ENCODE peak calls at places on chromosomes 16 and 17, in nine cellular contexts. One of them, this sample, is unnamed.

GRCh38 chr16:55326261-55326802 is 2.3 kb downstream of the IRX6 start:
- DNase-seq in cardiac fibroblast: no peak
- DNase-seq in heart right ventricle: no peak
- DNase-seq in NCI-H1436: no peak
- DNase-seq in NCI-H1092: no peak
- DNase-seq in HL-60: no peak
- DNase-seq in GDM1: no peak
- DNase-seq in stimulated activated CD8-positive, alpha-beta memory T cell treated with anti-CD3 and anti-CD28 coated beads, Interleukin-2, amount 100 ng/mL, for 1 hour: no peak
- DNase-seq in neural crest cell: no peak
- DNase-seq in this sample: no peak

GRCh38 chr16:48504216-48504615 is 105.8 kb downstream of the N4BP1 start:
- DNase-seq in cardiac fibroblast: no peak
- DNase-seq in heart right ventricle: no peak
- DNase-seq in NCI-H1436: no peak
- DNase-seq in NCI-H1092: no peak
- DNase-seq in HL-60: no peak
- DNase-seq in GDM1: no peak
- DNase-seq in stimulated activated CD8-positive, alpha-beta memory T cell treated with anti-CD3 and anti-CD28 coated beads, Interleukin-2, amount 100 ng/mL, for 1 hour: no peak
- DNase-seq in neural crest cell: no peak
- DNase-seq in this sample: no peak

GRCh38 chr17:61015966-61016365 is 338.3 kb downstream of the BCAS3 start:
- DNase-seq in cardiac fibroblast: no peak
- DNase-seq in heart right ventricle: no peak
- DNase-seq in NCI-H1436: no peak
- DNase-seq in NCI-H1092: no peak
- DNase-seq in HL-60: no peak
- DNase-seq in GDM1: no peak
- DNase-seq in stimulated activated CD8-positive, alpha-beta memory T cell treated with anti-CD3 and anti-CD28 coated beads, Interleukin-2, amount 100 ng/mL, for 1 hour: no peak
- DNase-seq in neural crest cell: no peak
- DNase-seq in this sample: no peak

GRCh38 chr17:44872131-44872768 is 24.6 kb downstream of the HIGD1B start:
- DNase-seq in cardiac fibroblast: peak; percentile 39
- DNase-seq in heart right ventricle: peak; percentile 44
- DNase-seq in NCI-H1436: no peak
- DNase-seq in NCI-H1092: peak; percentile 64
- DNase-seq in HL-60: no peak
- DNase-seq in GDM1: no peak
- DNase-seq in stimulated activated CD8-positive, alpha-beta memory T cell treated with anti-CD3 and anti-CD28 coated beads, Interleukin-2, amount 100 ng/mL, for 1 hour: no peak
- DNase-seq in neural crest cell: no peak
- DNase-seq in this sample: no peak

GRCh38 chr16:67294171-67294757 is 14.9 kb downstream of the PLEKHG4 start:
- DNase-seq in cardiac fibroblast: no peak
- DNase-seq in heart right ventricle: no peak
- DNase-seq in NCI-H1436: no peak
- DNase-seq in NCI-H1092: no peak
- DNase-seq in HL-60: no peak
- DNase-seq in GDM1: no peak
- DNase-seq in stimulated activated CD8-positive, alpha-beta memory T cell treated with anti-CD3 and anti-CD28 coated beads, Interleukin-2, amount 100 ng/mL, for 1 hour: no peak
- DNase-seq in neural crest cell: no peak
- DNase-seq in this sample: no peak

GRCh38 chr16:27405546-27406451 is 3.8 kb downstream of the IL21R start:
- DNase-seq in cardiac fibroblast: peak; percentile 51
- DNase-seq in heart right ventricle: no peak
- DNase-seq in NCI-H1436: no peak
- DNase-seq in NCI-H1092: no peak
- DNase-seq in HL-60: no peak
- DNase-seq in GDM1: no peak
- DNase-seq in stimulated activated CD8-positive, alpha-beta memory T cell treated with anti-CD3 and anti-CD28 coated beads, Interleukin-2, amount 100 ng/mL, for 1 hour: no peak
- DNase-seq in neural crest cell: no peak
- DNase-seq in this sample: no peak

GRCh38 chr17:81109957-81110356 is 55.4 kb upstream of the PVALEF start:
- DNase-seq in cardiac fibroblast: no peak
- DNase-seq in heart right ventricle: no peak
- DNase-seq in NCI-H1436: no peak
- DNase-seq in NCI-H1092: no peak
- DNase-seq in HL-60: no peak
- DNase-seq in GDM1: no peak
- DNase-seq in stimulated activated CD8-positive, alpha-beta memory T cell treated with anti-CD3 and anti-CD28 coated beads, Interleukin-2, amount 100 ng/mL, for 1 hour: no peak
- DNase-seq in neural crest cell: no peak
- DNase-seq in this sample: no peak

GRCh38 chr17:64572682-64573154 is 65.9 kb downstream of the CEP95 start:
- DNase-seq in cardiac fibroblast: peak; percentile 58
- DNase-seq in heart right ventricle: no peak
- DNase-seq in NCI-H1436: no peak
- DNase-seq in NCI-H1092: no peak
- DNase-seq in HL-60: no peak
- DNase-seq in GDM1: no peak
- DNase-seq in stimulated activated CD8-positive, alpha-beta memory T cell treated with anti-CD3 and anti-CD28 coated beads, Interleukin-2, amount 100 ng/mL, for 1 hour: no peak
- DNase-seq in neural crest cell: no peak
- DNase-seq in this sample: no peak

GRCh38 chr16:17858061-17858460 is 387.3 kb upstream of the XYLT1 start:
- DNase-seq in cardiac fibroblast: no peak
- DNase-seq in heart right ventricle: no peak
- DNase-seq in NCI-H1436: no peak
- DNase-seq in NCI-H1092: no peak
- DNase-seq in HL-60: no peak
- DNase-seq in GDM1: no peak
- DNase-seq in stimulated activated CD8-positive, alpha-beta memory T cell treated with anti-CD3 and anti-CD28 coated beads, Interleukin-2, amount 100 ng/mL, for 1 hour: no peak
- DNase-seq in neural crest cell: no peak
- DNase-seq in this sample: no peak

GRCh38 chr17:20944014-20944905 is 98.6 kb downstream of the USP22 start:
- DNase-seq in cardiac fibroblast: no peak
- DNase-seq in heart right ventricle: no peak
- DNase-seq in NCI-H1436: peak; percentile 72
- DNase-seq in NCI-H1092: peak; percentile 9
- DNase-seq in HL-60: no peak
- DNase-seq in GDM1: no peak
- DNase-seq in stimulated activated CD8-positive, alpha-beta memory T cell treated with anti-CD3 and anti-CD28 coated beads, Interleukin-2, amount 100 ng/mL, for 1 hour: no peak
- DNase-seq in neural crest cell: no peak
- DNase-seq in this sample: no peak

GRCh38 chr16:14028207-14028606 is 42.9 kb upstream of the MRTFB start:
- DNase-seq in cardiac fibroblast: no peak
- DNase-seq in heart right ventricle: no peak
- DNase-seq in NCI-H1436: no peak
- DNase-seq in NCI-H1092: peak; percentile 16
- DNase-seq in HL-60: no peak
- DNase-seq in GDM1: no peak
- DNase-seq in stimulated activated CD8-positive, alpha-beta memory T cell treated with anti-CD3 and anti-CD28 coated beads, Interleukin-2, amount 100 ng/mL, for 1 hour: no peak
- DNase-seq in neural crest cell: no peak
- DNase-seq in this sample: no peak

GRCh38 chr17:82228842-82229685 is at the start of gene SLC16A3:
- DNase-seq in cardiac fibroblast: peak; percentile 88
- DNase-seq in heart right ventricle: no peak
- DNase-seq in NCI-H1436: peak; percentile 59
- DNase-seq in NCI-H1092: no peak
- DNase-seq in HL-60: peak; percentile 68
- DNase-seq in GDM1: peak; percentile 57
- DNase-seq in stimulated activated CD8-positive, alpha-beta memory T cell treated with anti-CD3 and anti-CD28 coated beads, Interleukin-2, amount 100 ng/mL, for 1 hour: no peak
- DNase-seq in neural crest cell: no peak
- DNase-seq in this sample: peak; percentile 63

GRCh38 chr16:4935231-4935855 is 1.6 kb downstream of the PPL start:
- DNase-seq in cardiac fibroblast: peak; percentile 96
- DNase-seq in heart right ventricle: peak; percentile 70
- DNase-seq in NCI-H1436: no peak
- DNase-seq in NCI-H1092: no peak
- DNase-seq in HL-60: no peak
- DNase-seq in GDM1: no peak
- DNase-seq in stimulated activated CD8-positive, alpha-beta memory T cell treated with anti-CD3 and anti-CD28 coated beads, Interleukin-2, amount 100 ng/mL, for 1 hour: no peak
- DNase-seq in neural crest cell: no peak
- DNase-seq in this sample: no peak

GRCh38 chr16:73213761-73214480 is 166.0 kb upstream of the ZFHX3 start:
- DNase-seq in cardiac fibroblast: no peak
- DNase-seq in heart right ventricle: no peak
- DNase-seq in NCI-H1436: no peak
- DNase-seq in NCI-H1092: peak; percentile 87
- DNase-seq in HL-60: no peak
- DNase-seq in GDM1: no peak
- DNase-seq in stimulated activated CD8-positive, alpha-beta memory T cell treated with anti-CD3 and anti-CD28 coated beads, Interleukin-2, amount 100 ng/mL, for 1 hour: no peak
- DNase-seq in neural crest cell: no peak
- DNase-seq in this sample: no peak

GRCh38 chr16:88070989-88071625 is 119.9 kb downstream of the BANP start:
- DNase-seq in cardiac fibroblast: no peak
- DNase-seq in heart right ventricle: no peak
- DNase-seq in NCI-H1436: no peak
- DNase-seq in NCI-H1092: no peak
- DNase-seq in HL-60: no peak
- DNase-seq in GDM1: no peak
- DNase-seq in stimulated activated CD8-positive, alpha-beta memory T cell treated with anti-CD3 and anti-CD28 coated beads, Interleukin-2, amount 100 ng/mL, for 1 hour: no peak
- DNase-seq in neural crest cell: no peak
- DNase-seq in this sample: no peak

GRCh38 chr17:62963296-62963695 is 2.7 kb upstream of the TANC2 start:
- DNase-seq in cardiac fibroblast: no peak
- DNase-seq in heart right ventricle: no peak
- DNase-seq in NCI-H1436: no peak
- DNase-seq in NCI-H1092: no peak
- DNase-seq in HL-60: no peak
- DNase-seq in GDM1: no peak
- DNase-seq in stimulated activated CD8-positive, alpha-beta memory T cell treated with anti-CD3 and anti-CD28 coated beads, Interleukin-2, amount 100 ng/mL, for 1 hour: no peak
- DNase-seq in neural crest cell: no peak
- DNase-seq in this sample: no peak

GRCh38 chr17:51461578-51462004 is 201.2 kb downstream of the UTP18 start:
- DNase-seq in cardiac fibroblast: peak; percentile 60
- DNase-seq in heart right ventricle: peak; percentile 19
- DNase-seq in NCI-H1436: peak; percentile 11
- DNase-seq in NCI-H1092: peak; percentile 85
- DNase-seq in HL-60: peak; percentile 59
- DNase-seq in GDM1: no peak
- DNase-seq in stimulated activated CD8-positive, alpha-beta memory T cell treated with anti-CD3 and anti-CD28 coated beads, Interleukin-2, amount 100 ng/mL, for 1 hour: no peak
- DNase-seq in neural crest cell: peak; percentile 75
- DNase-seq in this sample: no peak

GRCh38 chr17:77783991-77784820 is 174.3 kb upstream of the TNRC6C start:
- DNase-seq in cardiac fibroblast: no peak
- DNase-seq in heart right ventricle: no peak
- DNase-seq in NCI-H1436: no peak
- DNase-seq in NCI-H1092: no peak
- DNase-seq in HL-60: no peak
- DNase-seq in GDM1: no peak
- DNase-seq in stimulated activated CD8-positive, alpha-beta memory T cell treated with anti-CD3 and anti-CD28 coated beads, Interleukin-2, amount 100 ng/mL, for 1 hour: peak; percentile 51
- DNase-seq in neural crest cell: no peak
- DNase-seq in this sample: peak; percentile 54

GRCh38 chr17:49996495-49997255 is 1.7 kb upstream of the DLX3 start:
- DNase-seq in cardiac fibroblast: peak; percentile 39
- DNase-seq in heart right ventricle: peak; percentile 39
- DNase-seq in NCI-H1436: peak; percentile 61
- DNase-seq in NCI-H1092: no peak
- DNase-seq in HL-60: peak; percentile 41
- DNase-seq in GDM1: peak; percentile 40
- DNase-seq in stimulated activated CD8-positive, alpha-beta memory T cell treated with anti-CD3 and anti-CD28 coated beads, Interleukin-2, amount 100 ng/mL, for 1 hour: peak; percentile 38
- DNase-seq in neural crest cell: peak; percentile 86
- DNase-seq in this sample: no peak

GRCh38 chr17:46789610-46790009 is 28.9 kb downstream of the WNT3 start:
- DNase-seq in cardiac fibroblast: no peak
- DNase-seq in heart right ventricle: no peak
- DNase-seq in NCI-H1436: no peak
- DNase-seq in NCI-H1092: no peak
- DNase-seq in HL-60: no peak
- DNase-seq in GDM1: no peak
- DNase-seq in stimulated activated CD8-positive, alpha-beta memory T cell treated with anti-CD3 and anti-CD28 coated beads, Interleukin-2, amount 100 ng/mL, for 1 hour: no peak
- DNase-seq in neural crest cell: no peak
- DNase-seq in this sample: no peak

GRCh38 chr16:66801320-66802105 is at the start of gene TERB1:
- DNase-seq in cardiac fibroblast: no peak
- DNase-seq in heart right ventricle: no peak
- DNase-seq in NCI-H1436: no peak
- DNase-seq in NCI-H1092: no peak
- DNase-seq in HL-60: no peak
- DNase-seq in GDM1: no peak
- DNase-seq in stimulated activated CD8-positive, alpha-beta memory T cell treated with anti-CD3 and anti-CD28 coated beads, Interleukin-2, amount 100 ng/mL, for 1 hour: no peak
- DNase-seq in neural crest cell: no peak
- DNase-seq in this sample: no peak

GRCh38 chr17:62098623-62099231 is 33.6 kb upstream of the MED13 start:
- DNase-seq in cardiac fibroblast: no peak
- DNase-seq in heart right ventricle: no peak
- DNase-seq in NCI-H1436: no peak
- DNase-seq in NCI-H1092: no peak
- DNase-seq in HL-60: no peak
- DNase-seq in GDM1: no peak
- DNase-seq in stimulated activated CD8-positive, alpha-beta memory T cell treated with anti-CD3 and anti-CD28 coated beads, Interleukin-2, amount 100 ng/mL, for 1 hour: no peak
- DNase-seq in neural crest cell: no peak
- DNase-seq in this sample: no peak

GRCh38 chr16:27407158-27407557 is 5.2 kb downstream of the IL21R start:
- DNase-seq in cardiac fibroblast: no peak
- DNase-seq in heart right ventricle: no peak
- DNase-seq in NCI-H1436: no peak
- DNase-seq in NCI-H1092: no peak
- DNase-seq in HL-60: no peak
- DNase-seq in GDM1: no peak
- DNase-seq in stimulated activated CD8-positive, alpha-beta memory T cell treated with anti-CD3 and anti-CD28 coated beads, Interleukin-2, amount 100 ng/mL, for 1 hour: no peak
- DNase-seq in neural crest cell: no peak
- DNase-seq in this sample: no peak

GRCh38 chr17:59839646-59840328 is 53.0 kb downstream of the TUBD1 start:
- DNase-seq in cardiac fibroblast: peak; percentile 66
- DNase-seq in heart right ventricle: no peak
- DNase-seq in NCI-H1436: no peak
- DNase-seq in NCI-H1092: no peak
- DNase-seq in HL-60: no peak
- DNase-seq in GDM1: no peak
- DNase-seq in stimulated activated CD8-positive, alpha-beta memory T cell treated with anti-CD3 and anti-CD28 coated beads, Interleukin-2, amount 100 ng/mL, for 1 hour: no peak
- DNase-seq in neural crest cell: no peak
- DNase-seq in this sample: no peak

GRCh38 chr17:68228817-68229570 is 18.8 kb upstream of the AMZ2 start:
- DNase-seq in cardiac fibroblast: no peak
- DNase-seq in heart right ventricle: no peak
- DNase-seq in NCI-H1436: no peak
- DNase-seq in NCI-H1092: no peak
- DNase-seq in HL-60: no peak
- DNase-seq in GDM1: no peak
- DNase-seq in stimulated activated CD8-positive, alpha-beta memory T cell treated with anti-CD3 and anti-CD28 coated beads, Interleukin-2, amount 100 ng/mL, for 1 hour: no peak
- DNase-seq in neural crest cell: no peak
- DNase-seq in this sample: no peak

GRCh38 chr16:31451681-31452351 is 7.5 kb upstream of the ARMC5 start:
- DNase-seq in cardiac fibroblast: peak; percentile 77
- DNase-seq in heart right ventricle: peak; percentile 47
- DNase-seq in NCI-H1436: peak; percentile 26
- DNase-seq in NCI-H1092: peak; percentile 34
- DNase-seq in HL-60: peak; percentile 61
- DNase-seq in GDM1: no peak
- DNase-seq in stimulated activated CD8-positive, alpha-beta memory T cell treated with anti-CD3 and anti-CD28 coated beads, Interleukin-2, amount 100 ng/mL, for 1 hour: no peak
- DNase-seq in neural crest cell: no peak
- DNase-seq in this sample: no peak

GRCh38 chr16:12132290-12132689 is 155.8 kb downstream of the SNX29 start:
- DNase-seq in cardiac fibroblast: peak; percentile 35
- DNase-seq in heart right ventricle: no peak
- DNase-seq in NCI-H1436: no peak
- DNase-seq in NCI-H1092: no peak
- DNase-seq in HL-60: peak; percentile 60
- DNase-seq in GDM1: no peak
- DNase-seq in stimulated activated CD8-positive, alpha-beta memory T cell treated with anti-CD3 and anti-CD28 coated beads, Interleukin-2, amount 100 ng/mL, for 1 hour: no peak
- DNase-seq in neural crest cell: no peak
- DNase-seq in this sample: no peak

GRCh38 chr17:69722518-69722917 is 308.0 kb downstream of the MAP2K6 start:
- DNase-seq in cardiac fibroblast: no peak
- DNase-seq in heart right ventricle: no peak
- DNase-seq in NCI-H1436: no peak
- DNase-seq in NCI-H1092: no peak
- DNase-seq in HL-60: no peak
- DNase-seq in GDM1: no peak
- DNase-seq in stimulated activated CD8-positive, alpha-beta memory T cell treated with anti-CD3 and anti-CD28 coated beads, Interleukin-2, amount 100 ng/mL, for 1 hour: no peak
- DNase-seq in neural crest cell: no peak
- DNase-seq in this sample: no peak

GRCh38 chr17:2054262-2054739 is 602 bp upstream of the HIC1 start:
- DNase-seq in cardiac fibroblast: peak; percentile 52
- DNase-seq in heart right ventricle: no peak
- DNase-seq in NCI-H1436: peak; percentile 8
- DNase-seq in NCI-H1092: no peak
- DNase-seq in HL-60: no peak
- DNase-seq in GDM1: no peak
- DNase-seq in stimulated activated CD8-positive, alpha-beta memory T cell treated with anti-CD3 and anti-CD28 coated beads, Interleukin-2, amount 100 ng/mL, for 1 hour: no peak
- DNase-seq in neural crest cell: no peak
- DNase-seq in this sample: peak; percentile 31

GRCh38 chr16:54062361-54063346 is 223.9 kb downstream of the IRX3 start:
- DNase-seq in cardiac fibroblast: no peak
- DNase-seq in heart right ventricle: peak; percentile 15
- DNase-seq in NCI-H1436: peak; percentile 85
- DNase-seq in NCI-H1092: no peak
- DNase-seq in HL-60: no peak
- DNase-seq in GDM1: no peak
- DNase-seq in stimulated activated CD8-positive, alpha-beta memory T cell treated with anti-CD3 and anti-CD28 coated beads, Interleukin-2, amount 100 ng/mL, for 1 hour: no peak
- DNase-seq in neural crest cell: no peak
- DNase-seq in this sample: no peak

This sample was measured in activated gamma-delta T cell.